ENCODE peak calls at places on chromosomes 6 and 20, in six cellular contexts. Z is endothelial cell of umbilical vein, W is brain microvascular endothelial cell, J is cardiac muscle cell, U is stomach, P is lower leg skin. Y is an unnamed sample.

GRCh38 chr6:20919677-20920385 is 385.6 kb downstream of the CDKAL1 start:
- DNase-seq in Z (peak; percentile 35), W (peak; percentile 5), J (no peak), U (no peak), P (no peak), Y (no peak)

GRCh38 chr20:528923-529594 is 14.5 kb downstream of the CSNK2A1 start:
- DNase-seq in Z (peak; percentile 57), W (peak; percentile 75), J (no peak), U (no peak), P (no peak), Y (peak; percentile 68)

GRCh38 chr6:134599079-134599478 is 281.2 kb upstream of the SGK1 start:
- DNase-seq in Z (no peak), W (no peak), J (no peak), U (peak; percentile 68), P (no peak), Y (no peak)

GRCh38 chr6:11317885-11318771 is 85.7 kb upstream of the NEDD9 start:
- DNase-seq in Z (peak; percentile 99), W (peak; percentile 99), J (no peak), U (peak; percentile 64), P (peak; percentile 52), Y (peak; percentile 89)

GRCh38 chr20:35135867-35136586 is 11.1 kb downstream of the EDEM2 start:
- DNase-seq in Z (peak; percentile 88), W (no peak), J (peak; percentile 91), U (no peak), P (peak; percentile 68), Y (no peak)

GRCh38 chr20:44208770-44209169 is 1.8 kb downstream of the OSER1 start:
- DNase-seq in Z (no peak), W (no peak), J (no peak), U (no peak), P (no peak), Y (no peak)

GRCh38 chr20:35607003-35607735 is 8.5 kb upstream of the SPAG4 start:
- DNase-seq in Z (no peak), W (no peak), J (no peak), U (peak; percentile 70), P (no peak), Y (no peak)

GRCh38 chr6:153553627-153554026 is 422.5 kb upstream of the RGS17 start:
- DNase-seq in Z (no peak), W (peak; percentile 12), J (peak; percentile 45), U (no peak), P (no peak), Y (no peak)

GRCh38 chr20:37265152-37265551 is 3.5 kb upstream of the GHRH start:
- DNase-seq in Z (no peak), W (no peak), J (no peak), U (no peak), P (no peak), Y (no peak)

GRCh38 chr6:137265574-137265973 is 46.4 kb upstream of the IFNGR1 start:
- DNase-seq in Z (no peak), W (no peak), J (no peak), U (no peak), P (no peak), Y (no peak)

GRCh38 chr20:50193169-50193850 is 2.7 kb downstream of the CEBPB start:
- DNase-seq in Z (no peak), W (no peak), J (no peak), U (no peak), P (no peak), Y (peak; percentile 52)

GRCh38 chr6:6407061-6407723 is 86.7 kb upstream of the F13A1 start:
- DNase-seq in Z (no peak), W (no peak), J (no peak), U (no peak), P (no peak), Y (no peak)

DNA sequence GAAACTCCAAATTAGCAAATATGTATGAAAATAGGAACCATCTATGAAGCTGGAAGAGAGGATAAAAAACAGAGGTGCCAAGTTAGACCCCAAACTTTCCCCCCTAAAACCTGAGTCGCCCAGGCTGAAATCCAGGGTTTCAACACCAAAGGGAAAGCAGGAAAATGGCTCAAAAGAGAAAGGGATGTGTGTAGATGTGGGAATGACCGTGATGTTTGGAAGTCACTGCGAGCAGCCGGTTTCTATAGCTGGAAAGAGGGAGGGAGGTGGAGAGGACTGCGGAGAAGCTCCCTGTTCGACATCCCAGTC is 4.5 kb downstream of the RING1 start:
- DNase-seq in Z (no peak), W (no peak), J (no peak), U (no peak), P (no peak), Y (no peak)
- H3K4me3 ChIP-seq in Z (peak overlapping the region; percentile 30), W (peak overlapping the region; percentile 56), J (peak overlapping the region; percentile 32), U (peak overlapping the region; percentile 44), P (no peak overlapping the region), Y (peak overlapping the region; percentile 54)

DNA sequence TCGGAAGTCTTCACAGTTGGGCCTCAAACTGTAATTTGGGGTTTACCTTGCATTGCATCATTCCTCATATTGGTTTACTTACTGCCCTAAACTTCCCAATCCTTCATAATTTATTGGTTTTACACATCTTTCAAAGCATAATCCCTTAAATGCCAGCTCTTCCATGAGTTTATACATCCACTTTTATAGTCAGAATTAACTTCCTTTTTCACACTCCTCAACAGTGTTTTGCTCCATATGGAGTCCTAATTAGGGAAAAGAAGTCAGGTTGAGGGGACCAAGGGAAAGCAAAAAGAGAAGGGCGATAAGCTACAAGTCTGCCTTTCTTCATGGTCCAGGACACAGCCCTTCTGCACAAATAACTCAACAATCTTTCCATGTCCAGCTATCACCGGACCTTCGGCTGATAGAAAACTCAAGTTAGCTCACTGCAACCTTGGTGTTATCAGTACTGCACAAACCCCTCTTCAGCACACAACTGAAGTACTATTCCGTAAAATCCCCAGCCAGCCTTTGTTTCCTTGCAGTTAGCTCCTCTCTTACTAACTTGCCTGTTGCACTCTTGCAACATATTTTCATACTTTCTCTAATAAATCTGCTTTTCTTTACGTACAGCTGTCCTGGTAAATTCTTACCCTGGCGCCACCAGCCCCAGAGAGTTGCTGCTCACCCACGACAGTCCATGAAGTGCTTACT is 2.0 kb downstream of the EEF1E1 start:
- DNase-seq in Z (no peak), W (no peak), J (no peak), U (no peak), P (no peak), Y (no peak)
- H3K4me3 ChIP-seq in Z (no peak overlapping the region), W (no peak overlapping the region), J (no peak overlapping the region), U (no peak overlapping the region), P (no peak overlapping the region), Y (no peak overlapping the region)

GRCh38 chr6:41736207-41736710 is 851 bp upstream of the TFEB start:
- DNase-seq in Z (peak; percentile 26), W (no peak), J (no peak), U (peak; percentile 57), P (no peak), Y (no peak)
- H3K4me3 ChIP-seq in Z (no peak overlapping the region), W (peak overlapping the region; percentile 7), J (no peak overlapping the region), U (peak overlapping the region; percentile 88), P (no peak overlapping the region), Y (no peak overlapping the region)

DNA sequence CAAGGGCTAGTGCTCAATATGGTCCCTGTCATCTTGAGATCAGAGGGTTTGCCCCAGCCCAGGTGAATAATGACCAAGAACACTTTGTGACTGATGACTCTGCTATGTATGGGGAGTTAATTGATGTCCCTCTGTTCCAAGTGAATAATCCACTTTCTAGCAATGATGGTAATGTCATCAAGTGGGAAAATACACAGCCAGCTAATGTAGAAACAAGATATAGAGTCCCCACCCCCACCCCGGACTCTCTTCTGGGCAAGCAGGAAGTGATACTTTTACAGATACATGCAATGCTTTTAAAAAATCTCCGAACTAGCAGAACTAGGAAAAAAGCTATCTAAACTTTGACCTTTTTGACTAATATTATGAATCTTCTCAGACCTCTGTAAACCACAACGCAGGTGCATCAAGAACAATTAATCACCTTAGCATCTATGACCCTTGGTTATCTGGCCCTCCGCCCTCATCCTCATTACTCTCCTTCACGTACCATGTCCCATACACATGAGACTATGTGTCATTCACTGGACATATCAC is 30.5 kb downstream of the CNR1 start:
- DNase-seq in Z (no peak), W (no peak), J (no peak), U (no peak), P (no peak), Y (no peak)
- H3K4me3 ChIP-seq in Z (no peak overlapping the region), W (no peak overlapping the region), J (no peak overlapping the region), U (no peak overlapping the region), P (no peak overlapping the region), Y (no peak overlapping the region)

DNA sequence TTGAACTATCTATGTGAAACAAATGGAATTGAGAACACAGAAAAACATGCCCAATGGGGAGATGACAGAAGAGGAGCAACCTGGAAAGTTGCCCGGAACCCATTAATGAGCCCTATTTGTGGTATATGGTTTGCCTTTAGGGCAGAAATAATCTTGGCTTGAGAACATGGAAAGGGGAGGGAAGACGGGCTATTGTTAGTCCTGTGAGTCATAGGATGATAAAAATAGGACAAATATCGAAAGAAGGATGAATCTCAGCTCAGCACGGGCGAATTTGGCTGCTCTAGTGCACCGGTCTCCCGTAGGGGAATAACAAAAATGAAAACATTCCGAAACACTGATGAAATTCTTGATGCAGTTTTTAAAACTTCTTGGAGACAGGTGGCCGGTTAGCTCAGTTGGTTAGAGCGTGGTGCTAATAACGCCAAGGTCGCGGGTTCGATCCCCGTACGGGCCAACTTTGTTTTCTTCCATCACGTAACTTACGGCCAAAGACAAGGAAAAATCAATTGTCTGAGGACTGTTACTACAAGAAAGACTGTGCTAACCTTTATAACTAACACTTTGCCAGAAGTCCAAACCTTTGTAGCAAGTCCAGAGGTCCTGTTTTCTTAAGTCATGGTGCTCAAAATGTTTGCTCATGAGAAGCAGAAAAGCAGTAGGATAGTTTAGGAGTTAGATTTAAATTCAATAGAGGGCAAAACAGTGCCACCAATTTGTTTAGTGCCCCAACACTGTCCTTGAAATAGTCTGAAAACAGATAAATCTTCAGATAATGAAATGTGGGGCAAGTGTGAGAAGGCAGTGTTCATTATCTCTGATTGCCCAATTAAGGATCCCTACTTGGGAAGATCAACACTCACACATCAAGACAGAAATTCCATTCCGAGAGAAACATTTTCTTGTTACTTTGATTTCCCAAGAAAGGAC is 15.8 kb downstream of the HMGN4 start:
- DNase-seq in Z (peak; percentile 93), W (peak; percentile 93), J (peak; percentile 74), U (peak; percentile 84), P (peak; percentile 81), Y (peak; percentile 92)
- H3K4me3 ChIP-seq in Z (peak overlapping the region; percentile 30), W (peak overlapping the region; percentile 59), J (peak overlapping the region; percentile 57), U (peak overlapping the region; percentile 38), P (peak overlapping the region; percentile 24), Y (peak overlapping the region; percentile 45)

GRCh38 chr20:46894971-46895905 is 595 bp downstream of the EYA2 start:
- DNase-seq in Z (no peak), W (no peak), J (peak; percentile 64), U (peak; percentile 36), P (no peak), Y (no peak)

GRCh38 chr20:46898433-46898832 is 3.8 kb downstream of the EYA2 start:
- DNase-seq in Z (no peak), W (no peak), J (no peak), U (no peak), P (no peak), Y (no peak)

GRCh38 chr20:46899619-46900018 is 5.0 kb downstream of the EYA2 start:
- DNase-seq in Z (no peak), W (no peak), J (peak; percentile 66), U (no peak), P (no peak), Y (no peak)

GRCh38 chr20:46895906-46896242 is 1.2 kb downstream of the EYA2 start:
- DNase-seq in Z (no peak), W (no peak), J (no peak), U (no peak), P (no peak), Y (no peak)

GRCh38 chr20:46897471-46897870 is 2.8 kb downstream of the EYA2 start:
- DNase-seq in Z (no peak), W (no peak), J (no peak), U (no peak), P (no peak), Y (no peak)
- H3K4me3 ChIP-seq in Z (no peak overlapping the region), W (no peak overlapping the region), J (no peak overlapping the region), U (no peak overlapping the region), P (no peak overlapping the region), Y (no peak overlapping the region)